ENCODE peak calls at places on chromosomes 13 and 19, in eight cellular contexts. R is endodermal cell; K is Peyer's patch; I is suprapubic skin; V is adrenal gland; O is uterus; Z is CD8-positive, alpha-beta T cell; D is MM.1S. P is an unnamed sample. For H3K4me1, the result is how much of the 10 kb centered on the place peaks cover.

GRCh38 chr19:19062454-19063182 is 1.2 kb upstream of the SLC25A42 start:
- DNase-seq in R (no peak), K (no peak), I (no peak), V (no peak), O (no peak), Z (no peak), D (peak), P (peak)

GRCh38 chr19:29961311-29961710 is 19.3 kb downstream of the URI1 start:
- DNase-seq in R (no peak), K (no peak), I (no peak), V (no peak), O (no peak), Z (no peak), D (no peak), P (no peak)

GRCh38 chr19:54331626-54332025 is 7.3 kb downstream of the LILRA4 start:
- DNase-seq in R (no peak), K (no peak), I (no peak), V (no peak), O (no peak), Z (no peak), D (no peak), P (no peak)

GRCh38 chr19:18227781-18228271 is 1.6 kb upstream of the PDE4C start:
- DNase-seq in R (no peak), K (no peak), I (no peak), V (no peak), O (no peak), Z (no peak), D (no peak), P (no peak)

GRCh38 chr19:46716013-46716671 is 772 bp downstream of the PRKD2 start:
- DNase-seq in R (peak), K (no peak), I (no peak), V (no peak), O (no peak), Z (no peak), D (no peak), P (no peak)

GRCh38 chr13:37058801-37059135 is 720 bp downstream of the SUPT20H start:
- DNase-seq in R (no peak), K (no peak), I (no peak), V (peak), O (no peak), Z (peak), D (no peak), P (peak)

GRCh38 chr19:51799998-51800848 is 5.3 kb downstream of the FPR3 start:
- DNase-seq in R (no peak), K (no peak), I (no peak), V (peak), O (peak), Z (no peak), D (no peak), P (no peak)

GRCh38 chr13:110215606-110216005 is 91.4 kb downstream of the COL4A1 start:
- DNase-seq in R (no peak), K (no peak), I (no peak), V (no peak), O (no peak), Z (no peak), D (no peak), P (no peak)

GRCh38 chr13:51885651-51886050 is 23.9 kb downstream of the CCDC70 start:
- DNase-seq in R (no peak), K (no peak), I (no peak), V (no peak), O (no peak), Z (no peak), D (no peak), P (no peak)

GRCh38 chr19:1621574-1621973 is 16.3 kb upstream of the UQCR11 start:
- DNase-seq in R (no peak), K (no peak), I (no peak), V (no peak), O (no peak), Z (no peak), D (no peak), P (no peak)

GRCh38 chr19:11421607-11422098 is 2.5 kb upstream of the RGL3 start:
- DNase-seq in R (peak), K (no peak), I (no peak), V (peak), O (no peak), Z (peak), D (peak), P (no peak)

GRCh38 chr19:1211494-1212234 is 6.1 kb downstream of the STK11 start:
- DNase-seq in R (peak), K (no peak), I (no peak), V (no peak), O (peak), Z (no peak), D (no peak), P (peak)

GRCh38 chr19:20247016-20247683 is 80.1 kb downstream of the ZNF486 start:
- DNase-seq in R (peak), K (no peak), I (no peak), V (peak), O (peak), Z (peak), D (no peak), P (no peak)

GRCh38 chr19:1027953-1028902 is 1.8 kb downstream of the CNN2 start:
- DNase-seq in R (peak), K (peak), I (peak), V (peak), O (peak), Z (peak), D (peak), P (peak)

GRCh38 chr19:32224371-32225244 is 120.8 kb upstream of the ZNF507 start:
- DNase-seq in R (peak), K (peak), I (no peak), V (peak), O (peak), Z (peak), D (peak), P (peak)

GRCh38 chr13:36028359-36028758 is 102.8 kb downstream of the DCLK1 start:
- DNase-seq in R (no peak), K (no peak), I (no peak), V (no peak), O (no peak), Z (no peak), D (no peak), P (no peak)

GRCh38 chr13:28573595-28574373 is 78.9 kb upstream of the FLT1 start:
- DNase-seq in R (no peak), K (no peak), I (no peak), V (no peak), O (no peak), Z (no peak), D (no peak), P (no peak)

GRCh38 chr13:35349673-35350278 is 126.7 kb downstream of the MAB21L1 start:
- DNase-seq in R (no peak), K (no peak), I (no peak), V (no peak), O (no peak), Z (no peak), D (no peak), P (no peak)

GRCh38 chr13:40963927-40964326 is 55.2 kb downstream of the ELF1 start:
- DNase-seq in R (no peak), K (no peak), I (no peak), V (no peak), O (no peak), Z (no peak), D (no peak), P (no peak)

GRCh38 chr13:30736921-30737320 is 1.6 kb downstream of the ALOX5AP start:
- DNase-seq in R (no peak), K (no peak), I (no peak), V (no peak), O (no peak), Z (no peak), D (no peak), P (no peak)
- H3K4me3 ChIP-seq in R (no peak), K (no peak), I (peak), V (no peak), O (no peak), Z (peak), D (no peak), P (no peak)

DNA sequence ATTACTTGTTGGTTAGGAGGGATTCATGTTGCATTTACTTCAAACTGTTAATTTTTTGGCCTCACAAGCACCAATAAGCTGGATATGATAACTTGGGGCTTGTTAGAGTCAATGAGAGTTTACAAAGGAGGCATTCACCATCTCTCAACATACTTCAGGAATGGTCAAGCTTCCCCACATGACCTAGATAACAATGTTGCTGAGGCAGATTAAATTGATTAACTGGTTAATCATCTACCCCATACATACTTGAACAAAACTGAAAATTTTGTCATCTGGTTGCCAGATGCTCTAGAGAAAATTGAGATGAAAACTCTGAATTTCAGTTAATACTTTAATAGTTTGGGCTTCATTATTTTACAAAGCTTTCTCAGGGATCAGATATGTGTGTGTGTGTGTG is 43.0 kb upstream of the UBL3 start:
- DNase-seq in R (no peak), K (no peak), I (no peak), V (no peak), O (no peak), Z (no peak), D (no peak), P (no peak)
- H3K4me1 ChIP-seq in R (under half), K (under half), I (under half), V (under half), O (under half), Z (under half), D (under half), P (under half)

DNA sequence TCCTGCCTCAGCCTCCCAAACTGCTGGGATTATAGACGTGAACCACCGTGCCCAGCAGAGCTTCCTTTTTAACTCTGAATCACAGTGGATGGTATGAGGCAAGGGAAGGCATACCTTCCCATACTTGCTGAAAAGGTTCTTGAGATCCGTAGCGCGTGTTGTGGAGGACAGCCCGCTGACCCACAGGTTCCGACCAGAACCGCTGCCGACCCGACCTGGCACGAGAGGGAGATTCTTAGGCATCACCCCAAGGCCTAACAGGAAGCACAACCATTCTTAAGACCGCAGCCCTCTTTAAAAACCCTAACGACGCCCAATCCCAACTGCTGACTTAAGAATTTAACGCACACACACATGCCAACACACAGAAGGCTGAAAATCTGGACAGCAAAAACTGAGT is 12.7 kb downstream of the SAFB2 start:
- DNase-seq in R (no peak), K (no peak), I (no peak), V (no peak), O (no peak), Z (no peak), D (no peak), P (no peak)
- H3K27ac ChIP-seq in R (no peak), K (no peak), I (no peak), V (no peak), O (no peak), Z (no peak), D (no peak), P (no peak)

DNA sequence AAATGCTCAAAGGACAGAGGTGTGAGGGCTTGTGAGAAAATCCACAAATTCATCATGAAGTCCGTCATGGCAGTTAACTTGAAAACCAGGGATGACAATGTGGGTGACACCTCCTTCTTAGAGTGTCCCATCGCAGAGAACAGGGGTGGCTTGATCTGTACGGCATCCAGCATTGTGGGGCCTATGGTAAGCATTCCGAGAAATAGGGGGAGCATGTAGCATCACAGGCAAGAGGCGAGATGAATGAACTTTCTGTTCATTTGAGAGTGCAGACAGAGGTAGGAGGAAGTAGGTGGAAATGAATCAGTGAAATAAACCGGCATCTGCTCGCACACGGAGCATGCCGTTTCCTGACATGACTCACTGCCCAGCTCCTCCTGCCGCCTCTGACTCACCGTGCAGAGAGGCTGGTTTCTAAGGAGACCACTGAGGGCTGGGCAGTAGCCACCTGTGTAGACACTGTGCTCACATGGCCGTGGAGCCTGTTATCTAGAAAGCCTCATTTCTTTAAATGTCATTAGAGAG is 339.0 kb downstream of the RFC3 start:
- DNase-seq in R (peak), K (peak), I (peak), V (peak), O (peak), Z (no peak), D (no peak), P (peak)
- H3K4me3 ChIP-seq in R (no peak), K (no peak), I (no peak), V (no peak), O (no peak), Z (no peak), D (no peak), P (no peak)

GRCh38 chr19:4376245-4376990 is 23.9 kb downstream of the SH3GL1 start:
- DNase-seq in R (peak), K (no peak), I (peak), V (no peak), O (no peak), Z (no peak), D (no peak), P (no peak)

GRCh38 chr19:4378886-4379285 is 21.5 kb downstream of the SH3GL1 start:
- DNase-seq in R (no peak), K (no peak), I (no peak), V (no peak), O (no peak), Z (no peak), D (no peak), P (no peak)

GRCh38 chr19:4380254-4380727 is 20.1 kb downstream of the SH3GL1 start:
- DNase-seq in R (no peak), K (no peak), I (peak), V (no peak), O (peak), Z (peak), D (no peak), P (no peak)

GRCh38 chr19:4376991-4377781 is 23.2 kb downstream of the SH3GL1 start:
- DNase-seq in R (no peak), K (no peak), I (peak), V (no peak), O (no peak), Z (no peak), D (no peak), P (no peak)

GRCh38 chr19:4379383-4380253 is 20.7 kb downstream of the SH3GL1 start:
- DNase-seq in R (no peak), K (no peak), I (peak), V (peak), O (peak), Z (peak), D (no peak), P (peak)
- H3K4me1 ChIP-seq in R (under half), K (under half), I (half or more), V (half or more), O (under half), Z (half or more), D (under half), P (under half)

GRCh38 chr13:46571941-46572340 is 19.0 kb downstream of the LRCH1 start:
- DNase-seq in R (no peak), K (no peak), I (no peak), V (no peak), O (no peak), Z (no peak), D (no peak), P (no peak)
- H3K27ac ChIP-seq in R (no peak), K (no peak), I (no peak), V (no peak), O (no peak), Z (no peak), D (no peak), P (no peak)

DNA sequence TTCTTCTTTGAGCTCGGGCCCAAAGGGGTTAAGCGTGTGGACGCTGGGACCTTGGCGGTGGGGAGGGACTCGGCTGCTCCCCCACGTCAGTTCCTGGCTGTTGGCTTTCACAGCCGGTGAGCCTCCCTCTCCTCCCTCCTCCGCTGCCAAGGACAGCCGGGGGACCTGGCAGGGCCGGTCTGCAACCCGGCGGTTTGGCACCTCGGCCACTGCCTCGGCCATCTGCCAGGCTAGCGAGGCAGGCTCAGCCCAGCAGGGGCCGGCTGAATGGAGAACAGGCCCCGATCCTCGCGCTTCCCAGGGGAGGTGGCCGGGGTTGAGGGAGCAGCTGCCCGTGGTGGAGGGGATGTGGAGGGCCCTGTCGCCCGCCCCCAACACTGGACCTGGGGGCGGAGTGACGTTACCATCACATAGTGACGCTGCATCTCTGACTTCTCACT is 5.0 kb downstream of the TLE5 start:
- DNase-seq in R (peak), K (no peak), I (peak), V (peak), O (peak), Z (no peak), D (no peak), P (no peak)
- H3K4me3 ChIP-seq in R (peak), K (no peak), I (peak), V (no peak), O (peak), Z (no peak), D (no peak), P (no peak)

P was measured in A673.